ENCODE peak calls at places on chromosomes 12 and 14, in four cellular contexts. C, H, I and R are unnamed samples.

GRCh38 chr14:95535226-95536021 is 574 bp downstream of the GLRX5 start:
- DNase-seq in C (no peak), H (peak), I (no peak), R (peak)

GRCh38 chr12:114920828-114921579 is 237.0 kb upstream of the TBX3 start:
- DNase-seq in C (peak), H (no peak), I (no peak), R (no peak)

GRCh38 chr14:91269076-91269991 is 24.8 kb upstream of the GPR68 start:
- DNase-seq in C (no peak), H (no peak), I (no peak), R (peak)

GRCh38 chr14:90039253-90040010 is 22.4 kb upstream of the KCNK13 start:
- DNase-seq in C (peak), H (no peak), I (no peak), R (no peak)

GRCh38 chr12:67721216-67721615 is 72.7 kb downstream of the DYRK2 start:
- DNase-seq in C (no peak), H (peak), I (no peak), R (no peak)

GRCh38 chr14:92516344-92516965 is 2.9 kb downstream of the RIN3 start:
- DNase-seq in C (no peak), H (no peak), I (no peak), R (no peak)

GRCh38 chr12:93882763-93883162 is 205.6 kb downstream of the CRADD start:
- DNase-seq in C (no peak), H (no peak), I (no peak), R (no peak)

GRCh38 chr12:1880876-1881275 is 37.6 kb downstream of the CACNA2D4 start:
- DNase-seq in C (no peak), H (no peak), I (no peak), R (no peak)

GRCh38 chr12:96073346-96074336 is 38.3 kb upstream of the LTA4H start:
- DNase-seq in C (no peak), H (no peak), I (no peak), R (no peak)

GRCh38 chr14:99127651-99128167 is 144.3 kb downstream of the BCL11B start:
- DNase-seq in C (no peak), H (no peak), I (no peak), R (peak)

GRCh38 chr12:49636979-49637378 is 13.6 kb downstream of the PRPF40B start:
- DNase-seq in C (peak), H (peak), I (no peak), R (peak)

GRCh38 chr12:106091421-106091820 is 47.3 kb downstream of the NUAK1 start:
- DNase-seq in C (no peak), H (no peak), I (no peak), R (peak)

GRCh38 chr12:58884916-58885315 is 35.4 kb downstream of the LRIG3 start:
- DNase-seq in C (no peak), H (no peak), I (no peak), R (no peak)

GRCh38 chr14:100213956-100214767 is 24.8 kb upstream of the YY1 start:
- DNase-seq in C (peak), H (peak), I (peak), R (peak)

GRCh38 chr12:62603061-62603810 is 136.6 kb downstream of the MON2 start:
- DNase-seq in C (peak), H (peak), I (peak), R (peak)

GRCh38 chr14:88515499-88516221 is 39.1 kb downstream of the PTPN21 start:
- DNase-seq in C (no peak), H (no peak), I (no peak), R (no peak)

GRCh38 chr14:96858643-96859042 is 61.5 kb downstream of the VRK1 start:
- DNase-seq in C (no peak), H (no peak), I (no peak), R (no peak)

GRCh38 chr12:58888131-58888783 is 32.0 kb downstream of the LRIG3 start:
- DNase-seq in C (peak), H (peak), I (peak), R (peak)

DNA sequence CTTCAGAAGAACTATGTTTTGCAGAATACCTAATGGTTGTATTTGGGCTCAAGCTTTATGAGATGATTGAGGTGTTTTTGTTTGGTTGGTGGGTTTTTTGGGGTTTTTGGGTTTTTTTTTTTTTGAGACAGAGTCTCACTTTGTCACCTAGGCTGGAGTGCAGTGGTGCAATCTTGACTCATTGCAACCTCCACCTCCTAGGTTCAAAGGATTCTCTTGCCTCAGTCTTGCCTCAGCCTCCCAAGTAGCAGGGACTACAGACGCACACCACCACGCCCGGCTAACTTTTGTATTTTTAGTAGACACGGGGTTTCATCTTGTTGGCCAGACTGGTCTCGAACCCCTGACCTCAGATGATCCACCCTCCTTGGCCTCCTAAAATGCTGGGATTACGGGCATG is 39.6 kb downstream of the ARL1 start:
- DNase-seq in C (no peak), H (no peak), I (no peak), R (no peak)
- H3K4me3 ChIP-seq in C (no peak), H (no peak), I (no peak), R (no peak)

GRCh38 chr14:61756135-61756534 is 6.1 kb upstream of the SNAPC1 start:
- DNase-seq in C (no peak), H (no peak), I (no peak), R (no peak)

GRCh38 chr14:61751475-61751989 is 10.7 kb upstream of the SNAPC1 start:
- DNase-seq in C (no peak), H (no peak), I (no peak), R (no peak)

GRCh38 chr14:61752626-61753025 is 9.6 kb upstream of the SNAPC1 start:
- DNase-seq in C (peak), H (no peak), I (no peak), R (no peak)

GRCh38 chr14:61754627-61755381 is 7.4 kb upstream of the SNAPC1 start:
- DNase-seq in C (peak), H (no peak), I (no peak), R (no peak)

GRCh38 chr14:61753631-61754030 is 8.6 kb upstream of the SNAPC1 start:
- DNase-seq in C (peak), H (no peak), I (no peak), R (no peak)
- TF ChIP-seq CTCF in C (no peak), H (no peak), I (no peak), R (no peak)

DNA sequence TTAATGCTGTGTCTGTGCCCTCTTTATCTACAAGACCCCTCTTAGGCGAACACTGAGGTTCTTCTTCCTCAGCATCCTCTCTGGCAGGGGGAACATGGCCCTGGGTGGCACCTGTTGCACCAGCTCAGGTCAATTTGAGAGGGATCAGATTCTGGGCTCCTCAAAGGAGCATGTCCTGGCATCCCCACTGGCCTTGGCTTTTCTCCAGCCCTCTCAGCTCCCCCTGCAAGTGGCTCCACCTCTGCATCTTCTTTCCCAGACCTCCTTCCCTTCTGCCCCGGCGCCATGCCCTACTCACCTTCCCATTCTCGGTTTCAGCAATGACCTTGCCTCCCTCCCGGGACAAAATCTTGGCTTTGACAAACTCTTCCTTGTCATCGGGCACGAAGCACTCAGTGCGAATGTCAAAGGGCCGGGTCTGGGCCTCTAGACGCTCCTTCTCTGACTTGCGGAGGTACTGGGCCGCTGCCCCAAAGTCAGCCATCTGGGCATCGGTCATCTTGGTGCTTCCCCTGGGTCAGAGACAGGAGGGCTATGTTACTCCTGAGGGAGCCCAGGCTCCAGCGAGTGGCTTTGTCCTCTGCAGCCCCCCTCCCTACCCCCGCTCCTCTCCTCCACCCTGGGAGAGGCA is 1.2 kb downstream of the MYH6 start:
- DNase-seq in C (no peak), H (no peak), I (no peak), R (no peak)
- H3K27ac ChIP-seq in C (no peak), H (no peak), I (no peak), R (no peak)

GRCh38 chr12:6604254-6605029 is 2.7 kb downstream of the CHD4 start:
- DNase-seq in C (no peak), H (no peak), I (no peak), R (peak)
- H3K4me3 ChIP-seq in C (peak), H (no peak), I (peak), R (no peak)

DNA sequence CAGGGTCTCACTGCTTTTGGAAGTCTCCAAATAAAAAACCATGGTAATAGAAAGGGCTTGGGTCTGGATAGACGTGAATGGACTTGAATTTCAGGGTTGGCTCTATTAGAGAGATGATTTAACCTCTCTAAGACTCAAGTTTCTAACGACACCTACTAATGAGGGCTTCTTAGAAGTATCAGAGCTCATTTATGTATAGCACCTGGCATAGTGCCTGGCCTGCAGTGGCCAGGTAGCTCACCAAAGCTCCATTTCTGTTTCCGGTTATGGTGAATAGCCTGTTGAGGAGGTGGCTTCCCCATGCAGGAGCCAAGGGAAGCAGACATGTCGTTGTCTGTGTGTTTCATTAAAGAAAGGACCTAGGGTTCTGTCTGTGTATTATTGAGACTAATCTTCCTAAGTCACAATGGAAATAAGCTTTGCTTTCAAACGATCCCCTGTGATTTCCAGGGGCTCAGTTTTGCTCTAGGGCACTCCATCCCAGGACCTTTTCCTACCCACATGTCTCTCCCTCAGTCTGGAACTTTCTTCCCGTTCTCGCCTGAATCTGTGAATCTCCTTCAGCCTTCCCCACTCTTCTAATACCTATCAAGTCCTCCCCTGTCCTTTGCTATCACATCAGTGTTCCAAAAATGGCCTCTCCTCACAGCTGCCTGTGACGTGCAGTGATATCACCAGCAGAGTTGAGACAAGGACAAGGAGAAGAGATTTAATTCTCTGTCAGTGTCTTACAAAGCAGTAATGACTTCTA is 108.8 kb downstream of the ETV6 start:
- DNase-seq in C (no peak), H (no peak), I (no peak), R (no peak)
- TF ChIP-seq CTCF in C (no peak), H (no peak), I (no peak), R (no peak)

GRCh38 chr12:118357327-118358007 is 15.2 kb downstream of the TAOK3 start:
- DNase-seq in C (peak), H (peak), I (no peak), R (peak)

GRCh38 chr12:118356809-118357326 is 15.8 kb downstream of the TAOK3 start:
- DNase-seq in C (peak), H (no peak), I (no peak), R (no peak)

GRCh38 chr12:118358008-118358359 is 14.7 kb downstream of the TAOK3 start:
- DNase-seq in C (no peak), H (no peak), I (no peak), R (no peak)

GRCh38 chr12:118359541-118359915 is 13.2 kb downstream of the TAOK3 start:
- DNase-seq in C (no peak), H (no peak), I (no peak), R (no peak)

DNA sequence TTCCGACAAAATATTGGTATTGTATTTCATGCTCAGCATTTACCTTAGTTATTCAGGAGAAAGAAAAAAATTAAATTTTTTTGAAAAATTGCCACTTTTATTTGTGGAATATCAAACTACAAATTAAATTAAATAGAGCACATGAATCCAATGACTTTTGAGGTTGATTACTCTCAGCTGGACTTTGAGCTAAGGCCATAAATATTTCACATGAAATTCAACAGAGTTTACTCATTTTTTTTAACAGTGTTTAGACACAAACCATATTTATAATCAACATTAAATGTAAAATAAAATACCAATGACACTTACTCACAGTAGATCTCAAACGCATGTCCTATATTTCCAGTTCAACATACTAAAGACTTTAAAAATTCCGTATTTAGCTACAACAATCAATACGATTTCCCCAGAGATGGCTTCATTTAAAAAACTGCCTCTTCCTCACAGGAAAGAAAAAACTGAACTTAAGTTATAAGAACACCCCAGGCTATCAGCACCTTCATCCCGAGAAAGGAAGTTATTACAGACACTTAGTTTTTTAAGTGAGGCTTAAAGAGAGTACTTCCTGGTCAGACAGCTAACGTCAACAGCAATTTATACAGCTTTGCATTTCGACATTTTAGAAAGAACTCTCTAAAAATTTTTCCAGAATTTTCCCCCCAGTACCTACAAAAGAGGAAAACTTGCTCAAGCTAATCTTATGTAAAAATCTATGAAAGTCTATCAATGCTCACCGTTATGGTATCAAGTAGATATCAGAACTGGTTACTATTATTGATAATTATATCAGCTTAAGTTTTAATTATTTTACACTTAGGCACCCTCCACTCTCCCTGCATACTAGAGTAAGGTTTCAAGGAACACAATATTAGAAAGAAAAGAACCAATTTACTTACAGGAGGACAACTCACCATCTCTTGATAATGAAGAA is 13.8 kb downstream of the TAOK3 start:
- DNase-seq in C (no peak), H (no peak), I (no peak), R (no peak)
- H3K27ac ChIP-seq in C (peak), H (no peak), I (no peak), R (peak)